ENCODE peak calls at places on chromosomes 2 and 18, in nine cellular contexts. Y is PC-9, W is esophagus squamous epithelium, N is brain microvascular endothelial cell, D is heart right ventricle, M is astrocyte of the cerebellum, F is GM23248, Q is HCT116, C is epithelial cell of proximal tubule. R is an unnamed sample.

GRCh38 chr2:96143848-96144480 is 1.3 kb downstream of the DUSP2 start:
- DNase-seq in N (no peak), C (no peak), Y (peak), M (no peak), F (no peak), D (no peak), W (no peak), Q (peak), R (no peak)

GRCh38 chr2:56390644-56391043 is 206.9 kb downstream of the CCDC85A start:
- DNase-seq in C (no peak), W (no peak), M (no peak), N (no peak), Y (no peak), Q (no peak), F (no peak), D (no peak), R (no peak)

GRCh38 chr18:73784853-73785252 is 362.8 kb downstream of the FBXO15 start:
- DNase-seq in W (no peak), D (no peak), N (no peak), M (no peak), Q (no peak), F (no peak), C (no peak), Y (no peak), R (no peak)

GRCh38 chr2:73297151-73297559 is 3.8 kb upstream of the EGR4 start:
- DNase-seq in Y (no peak), C (no peak), F (peak), N (peak), Q (no peak), W (no peak), M (no peak), D (no peak), R (no peak)

GRCh38 chr2:40451926-40452605 is at the start of gene SLC8A1:
- DNase-seq in N (peak), M (no peak), C (no peak), D (peak), Y (peak), F (peak), Q (no peak), W (no peak), R (no peak)

GRCh38 chr2:152390837-152391236 is 55.9 kb downstream of the FMNL2 start:
- DNase-seq in W (no peak), F (no peak), D (no peak), N (no peak), Y (no peak), M (no peak), Q (no peak), C (no peak), R (no peak)

GRCh38 chr2:237564526-237565131 is 1.7 kb upstream of the PRLH start:
- DNase-seq in F (no peak), Y (no peak), N (no peak), M (no peak), Q (no peak), D (no peak), W (no peak), C (no peak), R (no peak)

GRCh38 chr2:99975386-99975785 is 167.0 kb downstream of the AFF3 start:
- DNase-seq in Q (no peak), W (no peak), C (peak), M (no peak), Y (no peak), D (no peak), N (peak), F (peak), R (peak)

GRCh38 chr2:177106212-177106611 is 106.4 kb upstream of the HNRNPA3 start:
- DNase-seq in F (no peak), N (no peak), Y (no peak), Q (peak), M (no peak), D (no peak), C (no peak), W (no peak), R (no peak)

GRCh38 chr2:233832869-233833812 is 21.2 kb downstream of the HJURP start:
- DNase-seq in F (peak), D (no peak), M (peak), C (peak), W (no peak), Q (peak), N (peak), Y (peak), R (no peak)

GRCh38 chr2:97712693-97713295 is 582 bp upstream of the ZAP70 start:
- DNase-seq in M (no peak), Y (no peak), D (no peak), C (no peak), F (no peak), W (no peak), Q (no peak), N (no peak), R (no peak)

GRCh38 chr2:120898961-120899360 is 163.3 kb downstream of the GLI2 start:
- DNase-seq in Q (no peak), W (no peak), M (no peak), Y (no peak), D (no peak), N (no peak), F (no peak), C (no peak), R (no peak)

GRCh38 chr2:195818521-195818920 is 161.5 kb downstream of the SLC39A10 start:
- DNase-seq in Q (no peak), F (peak), Y (no peak), N (peak), D (no peak), M (no peak), W (no peak), C (no peak), R (peak)

GRCh38 chr2:36453652-36454051 is 98.1 kb downstream of the CRIM1 start:
- DNase-seq in D (no peak), C (no peak), N (no peak), F (peak), M (no peak), Y (no peak), Q (no peak), W (no peak), R (no peak)

GRCh38 chr2:36458106-36458505 is 102.5 kb downstream of the CRIM1 start:
- DNase-seq in C (no peak), N (no peak), W (no peak), Q (no peak), M (no peak), F (no peak), Y (no peak), D (no peak), R (no peak)

GRCh38 chr2:36455788-36456187 is 100.2 kb downstream of the CRIM1 start:
- DNase-seq in M (no peak), Q (no peak), N (no peak), W (no peak), C (no peak), Y (no peak), D (no peak), F (peak), R (no peak)

GRCh38 chr2:36455011-36455410 is 99.4 kb downstream of the CRIM1 start:
- DNase-seq in F (no peak), W (no peak), Y (no peak), Q (no peak), D (no peak), M (no peak), N (no peak), C (no peak), R (no peak)

GRCh38 chr2:36456227-36456788 is 100.7 kb downstream of the CRIM1 start:
- DNase-seq in F (peak), M (no peak), W (no peak), D (peak), C (no peak), N (peak), Q (no peak), Y (no peak), R (no peak)
- H3K4me3 ChIP-seq in F (no peak), M (no peak), W (no peak), D (no peak), C (no peak), N (no peak), Q (no peak), Y (no peak), R (peak)

GRCh38 chr2:108377815-108378630 is at the start of gene SULT1C4:
- DNase-seq in D (peak), M (no peak), Y (no peak), F (no peak), C (no peak), N (peak), W (no peak), Q (no peak), R (no peak)
- H3K4me3 ChIP-seq in D (peak), M (peak), Y (no peak), F (no peak), C (peak), N (peak), W (peak), Q (no peak), R (peak)

GRCh38 chr2:118431997-118432396 is 343.7 kb downstream of the INSIG2 start:
- DNase-seq in Y (no peak), N (no peak), W (no peak), M (no peak), F (peak), D (no peak), Q (no peak), C (no peak), R (no peak)

GRCh38 chr2:118433566-118433965 is 345.3 kb downstream of the INSIG2 start:
- DNase-seq in C (no peak), F (no peak), Q (no peak), D (no peak), M (no peak), Y (no peak), N (no peak), W (no peak), R (no peak)

GRCh38 chr2:118431188-118431562 is 342.9 kb downstream of the INSIG2 start:
- DNase-seq in C (no peak), F (peak), M (no peak), Y (no peak), Q (no peak), N (no peak), W (no peak), D (no peak), R (no peak)

GRCh38 chr2:118431586-118431985 is 343.3 kb downstream of the INSIG2 start:
- DNase-seq in Y (no peak), N (no peak), Q (no peak), D (no peak), C (no peak), F (peak), M (no peak), W (no peak), R (no peak)

DNA sequence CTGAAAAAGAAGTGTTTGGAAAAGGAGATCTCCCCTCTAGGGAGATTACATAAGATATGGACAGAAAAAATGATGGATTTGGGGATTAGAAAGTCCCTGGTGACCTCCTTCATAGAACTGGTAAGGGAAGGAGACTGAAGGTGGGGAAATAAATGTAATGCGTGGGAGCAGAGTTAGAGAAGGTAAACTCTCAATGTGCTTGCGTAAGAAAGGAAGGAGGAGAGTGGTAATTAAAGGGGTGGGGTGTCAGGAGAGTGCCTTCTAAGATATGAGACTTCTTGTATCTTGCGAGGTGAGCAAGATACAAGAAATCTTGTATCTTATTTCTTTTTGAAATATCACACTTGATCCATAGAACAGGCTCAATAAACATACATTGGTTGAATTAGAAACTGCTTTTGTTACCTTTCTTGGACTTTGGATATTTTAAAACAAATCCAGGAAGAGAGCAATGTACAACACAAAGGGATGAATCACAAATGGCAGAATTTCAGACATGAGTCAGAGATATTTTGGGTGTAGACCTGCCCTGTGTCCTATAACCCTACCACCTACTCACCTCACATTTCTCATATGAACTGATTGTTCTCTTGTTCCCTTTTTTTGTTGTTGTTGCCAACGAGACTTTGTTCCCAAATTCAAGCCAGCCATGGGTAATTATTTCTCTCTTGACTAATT is 342.4 kb downstream of the INSIG2 start:
- DNase-seq in F (peak), C (no peak), Q (no peak), Y (no peak), W (no peak), N (peak), D (no peak), M (no peak), R (peak)
- H3K4me3 ChIP-seq in F (peak), C (no peak), Q (no peak), Y (peak), W (no peak), N (no peak), D (no peak), M (no peak), R (no peak)

GRCh38 chr2:200698217-200698616 is 112.4 kb downstream of the AOX1 start:
- DNase-seq in Q (no peak), C (no peak), M (no peak), N (no peak), W (no peak), Y (no peak), D (no peak), F (no peak), R (no peak)
- H3K4me3 ChIP-seq in Q (no peak), C (no peak), M (no peak), N (no peak), W (no peak), Y (no peak), D (no peak), F (no peak), R (no peak)

GRCh38 chr2:26010943-26011342 is 22.9 kb upstream of the RAB10 start:
- DNase-seq in Y (no peak), Q (no peak), C (no peak), F (no peak), M (no peak), W (no peak), N (no peak), D (no peak), R (no peak)

GRCh38 chr2:26009567-26009963 is 24.3 kb upstream of the RAB10 start:
- DNase-seq in N (no peak), Y (no peak), F (no peak), W (no peak), M (no peak), D (no peak), C (no peak), Q (no peak), R (no peak)

GRCh38 chr2:26011609-26011989 is 22.3 kb upstream of the RAB10 start:
- DNase-seq in F (no peak), M (no peak), Y (no peak), Q (no peak), N (no peak), C (no peak), D (no peak), W (no peak), R (no peak)

GRCh38 chr2:26013668-26014067 is 20.2 kb upstream of the RAB10 start:
- DNase-seq in F (no peak), M (no peak), Y (no peak), N (no peak), W (no peak), C (no peak), Q (no peak), D (no peak), R (no peak)

DNA sequence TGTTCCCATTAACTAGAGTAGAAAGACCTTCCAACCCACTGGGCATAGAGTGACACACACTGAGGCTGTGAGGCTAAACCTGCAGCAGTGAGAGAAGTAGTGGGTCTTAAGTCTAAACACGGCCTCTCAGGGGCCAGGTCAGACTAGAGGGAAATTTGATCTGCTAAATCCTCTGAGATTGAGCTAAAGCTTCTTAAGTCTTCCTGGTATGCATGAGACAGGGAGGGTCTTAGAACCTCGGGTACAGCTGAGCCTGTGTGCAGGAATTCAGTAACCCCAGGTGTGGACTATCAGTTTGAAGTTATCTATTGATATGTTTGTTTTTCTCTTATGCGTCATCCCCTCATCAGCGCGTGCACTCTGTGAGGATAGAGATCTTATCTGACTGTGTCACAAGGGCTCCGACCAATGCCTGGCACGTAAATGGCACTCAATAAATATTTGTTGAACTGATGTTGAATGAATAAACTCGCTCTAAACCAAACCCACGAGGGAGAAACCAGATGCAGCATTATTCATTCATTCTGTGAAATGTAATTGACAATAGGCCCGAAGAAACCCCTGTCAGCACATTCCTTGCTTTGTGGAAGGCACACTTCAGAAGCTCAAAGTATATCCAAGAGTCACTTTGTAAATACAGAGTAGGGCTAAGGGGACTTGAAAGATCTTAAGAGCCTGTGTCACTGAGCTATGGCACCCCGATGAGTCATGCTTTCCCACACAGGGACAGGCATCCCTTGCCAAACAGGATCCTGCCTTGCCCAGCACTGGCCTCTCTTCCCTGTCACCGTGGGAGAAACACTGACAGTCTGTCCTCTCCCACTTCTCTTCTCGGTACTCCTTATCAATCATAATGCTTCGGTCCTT is 21.7 kb upstream of the RAB10 start:
- DNase-seq in M (no peak), Y (peak), N (no peak), F (peak), W (no peak), D (peak), Q (peak), C (no peak), R (no peak)
- H3K4me3 ChIP-seq in M (no peak), Y (peak), N (no peak), F (no peak), W (no peak), D (no peak), Q (no peak), C (no peak), R (no peak)

GRCh38 chr2:19870792-19871191 is 31.0 kb downstream of the TTC32 start:
- DNase-seq in M (no peak), W (no peak), N (no peak), C (no peak), D (no peak), Q (no peak), F (no peak), Y (no peak), R (no peak)

GRCh38 chr2:19865151-19865550 is 36.6 kb downstream of the TTC32 start:
- DNase-seq in D (no peak), Y (no peak), F (no peak), W (no peak), C (no peak), Q (no peak), M (no peak), N (no peak), R (no peak)

GRCh38 chr2:19866741-19867140 is 35.0 kb downstream of the TTC32 start:
- DNase-seq in M (no peak), Q (no peak), W (no peak), Y (no peak), N (no peak), D (no peak), F (no peak), C (peak), R (no peak)

GRCh38 chr2:19868705-19869550 is 32.9 kb downstream of the TTC32 start:
- DNase-seq in D (peak), N (no peak), W (no peak), F (peak), C (no peak), Q (no peak), Y (no peak), M (no peak), R (no peak)

DNA sequence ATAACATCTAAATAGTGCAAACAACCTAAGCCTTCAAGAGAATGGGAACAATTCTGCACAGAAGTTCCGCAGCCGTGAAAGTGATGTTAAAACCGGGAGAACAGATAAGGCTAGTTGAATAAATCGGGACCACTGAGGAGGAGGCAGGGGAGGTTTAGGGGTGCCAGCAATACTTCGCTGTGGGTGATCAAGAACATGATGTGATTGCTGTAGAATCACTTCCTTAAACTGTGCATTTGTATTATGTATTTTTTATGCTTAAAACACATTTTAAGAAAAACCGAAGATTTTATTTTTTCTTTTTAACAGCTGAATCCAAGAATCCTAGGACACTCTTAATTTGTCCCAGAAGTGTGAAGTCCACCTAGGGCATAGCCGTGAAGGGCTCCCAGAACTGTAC is 33.6 kb downstream of the TTC32 start:
- DNase-seq in D (no peak), W (no peak), M (no peak), F (no peak), N (no peak), Y (no peak), C (no peak), Q (no peak), R (no peak)
- H3K4me3 ChIP-seq in D (peak), W (peak), M (peak), F (peak), N (peak), Y (no peak), C (peak), Q (no peak), R (peak)

GRCh38 chr2:219309278-219309677 is at the start of gene PTPRN:
- DNase-seq in W (no peak), N (peak), F (peak), M (no peak), Q (no peak), D (no peak), C (no peak), Y (no peak), R (peak)
- H3K4me3 ChIP-seq in W (no peak), N (peak), F (peak), M (peak), Q (no peak), D (peak), C (peak), Y (no peak), R (peak)

DNA sequence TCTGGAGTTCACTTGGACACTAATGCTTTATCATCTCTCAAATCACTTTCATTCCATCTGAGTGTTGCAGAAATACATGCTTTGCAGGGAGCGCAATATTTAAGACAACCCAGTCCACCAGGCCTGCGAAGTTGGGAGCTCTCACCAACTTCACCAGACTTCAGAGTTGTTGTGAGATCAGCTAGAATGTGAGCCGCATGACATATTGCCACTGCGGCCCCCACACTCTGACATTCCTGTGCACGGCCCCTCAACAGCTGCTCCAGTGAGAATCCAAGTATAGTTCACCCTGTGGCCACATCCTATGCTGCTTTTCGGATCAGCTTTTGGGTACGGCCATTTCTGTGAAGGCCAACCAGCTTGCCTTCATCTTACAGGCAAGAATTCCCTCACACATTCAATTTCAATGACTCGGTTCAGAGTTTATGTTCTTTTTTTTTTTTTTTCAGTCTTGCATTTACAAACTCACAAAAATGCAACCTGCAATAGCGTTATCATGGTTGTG is 177.7 kb downstream of the SOX11 start:
- DNase-seq in M (no peak), F (no peak), Q (no peak), W (no peak), Y (no peak), D (no peak), C (no peak), N (no peak), R (no peak)
- H3K4me3 ChIP-seq in M (no peak), F (no peak), Q (no peak), W (no peak), Y (no peak), D (no peak), C (no peak), N (no peak), R (no peak)